ENCODE peak calls at places on chromosomes 12 and 14, in nine cellular contexts. One of them, this sample, is unnamed.

GRCh38 chr14:63204407-63205280 is at the start of gene RHOJ:
- DNase-seq in ELR: peak; percentile 14
- DNase-seq in bronchial epithelial cell: no peak
- DNase-seq in glomerular endothelial cell: no peak
- DNase-seq in activated CD4-positive, alpha-beta T cell treated with anti-CD3 and anti-CD28 coated beads, Interleukin-2, amount 50 U/mL, for 24 hours: no peak
- DNase-seq in left ventricle myocardium inferior: peak; percentile 22
- DNase-seq in tibial nerve: peak; percentile 15
- DNase-seq in GM10248: no peak
- DNase-seq in NCI-H1930: no peak
- DNase-seq in this sample: peak; percentile 30

GRCh38 chr12:77002382-77002781 is 63.0 kb downstream of the E2F7 start:
- DNase-seq in glomerular endothelial cell: no peak
- DNase-seq in bronchial epithelial cell: no peak
- DNase-seq in NCI-H1930: no peak
- DNase-seq in activated CD4-positive, alpha-beta T cell treated with anti-CD3 and anti-CD28 coated beads, Interleukin-2, amount 50 U/mL, for 24 hours: no peak
- DNase-seq in GM10248: no peak
- DNase-seq in tibial nerve: no peak
- DNase-seq in left ventricle myocardium inferior: no peak
- DNase-seq in ELR: no peak
- DNase-seq in this sample: no peak

GRCh38 chr14:102683399-102684275 is 91.2 kb downstream of the RCOR1 start:
- DNase-seq in activated CD4-positive, alpha-beta T cell treated with anti-CD3 and anti-CD28 coated beads, Interleukin-2, amount 50 U/mL, for 24 hours: no peak
- DNase-seq in glomerular endothelial cell: no peak
- DNase-seq in NCI-H1930: no peak
- DNase-seq in ELR: no peak
- DNase-seq in tibial nerve: no peak
- DNase-seq in left ventricle myocardium inferior: no peak
- DNase-seq in GM10248: no peak
- DNase-seq in bronchial epithelial cell: no peak
- DNase-seq in this sample: peak; percentile 20

GRCh38 chr12:5511644-5512584 is 80.0 kb downstream of the NTF3 start:
- DNase-seq in left ventricle myocardium inferior: peak; percentile 40
- DNase-seq in ELR: peak; percentile 49
- DNase-seq in GM10248: peak; percentile 37
- DNase-seq in bronchial epithelial cell: no peak
- DNase-seq in glomerular endothelial cell: no peak
- DNase-seq in tibial nerve: no peak
- DNase-seq in activated CD4-positive, alpha-beta T cell treated with anti-CD3 and anti-CD28 coated beads, Interleukin-2, amount 50 U/mL, for 24 hours: no peak
- DNase-seq in NCI-H1930: no peak
- DNase-seq in this sample: no peak

GRCh38 chr14:78135450-78135891 is 34.7 kb upstream of the NRXN3 start:
- DNase-seq in tibial nerve: no peak
- DNase-seq in left ventricle myocardium inferior: no peak
- DNase-seq in activated CD4-positive, alpha-beta T cell treated with anti-CD3 and anti-CD28 coated beads, Interleukin-2, amount 50 U/mL, for 24 hours: no peak
- DNase-seq in glomerular endothelial cell: no peak
- DNase-seq in ELR: peak; percentile 11
- DNase-seq in NCI-H1930: no peak
- DNase-seq in GM10248: no peak
- DNase-seq in bronchial epithelial cell: peak; percentile 96
- DNase-seq in this sample: no peak

GRCh38 chr12:42588308-42588836 is 1.2 kb downstream of the PRICKLE1 start:
- DNase-seq in tibial nerve: no peak
- DNase-seq in ELR: no peak
- DNase-seq in NCI-H1930: peak; percentile 41
- DNase-seq in left ventricle myocardium inferior: no peak
- DNase-seq in GM10248: no peak
- DNase-seq in bronchial epithelial cell: no peak
- DNase-seq in activated CD4-positive, alpha-beta T cell treated with anti-CD3 and anti-CD28 coated beads, Interleukin-2, amount 50 U/mL, for 24 hours: no peak
- DNase-seq in glomerular endothelial cell: no peak
- DNase-seq in this sample: no peak

GRCh38 chr14:38947343-38947742 is 155.7 kb downstream of the SEC23A start:
- DNase-seq in activated CD4-positive, alpha-beta T cell treated with anti-CD3 and anti-CD28 coated beads, Interleukin-2, amount 50 U/mL, for 24 hours: no peak
- DNase-seq in GM10248: no peak
- DNase-seq in tibial nerve: no peak
- DNase-seq in ELR: no peak
- DNase-seq in left ventricle myocardium inferior: no peak
- DNase-seq in bronchial epithelial cell: no peak
- DNase-seq in glomerular endothelial cell: no peak
- DNase-seq in NCI-H1930: no peak
- DNase-seq in this sample: no peak

GRCh38 chr14:30849354-30849753 is 25.0 kb upstream of the COCH start:
- DNase-seq in bronchial epithelial cell: no peak
- DNase-seq in glomerular endothelial cell: no peak
- DNase-seq in NCI-H1930: no peak
- DNase-seq in left ventricle myocardium inferior: no peak
- DNase-seq in activated CD4-positive, alpha-beta T cell treated with anti-CD3 and anti-CD28 coated beads, Interleukin-2, amount 50 U/mL, for 24 hours: no peak
- DNase-seq in GM10248: peak; percentile 57
- DNase-seq in ELR: no peak
- DNase-seq in tibial nerve: no peak
- DNase-seq in this sample: no peak

GRCh38 chr12:116718578-116719454 is 19.1 kb downstream of the SPRING1 start:
- DNase-seq in bronchial epithelial cell: peak; percentile 37
- DNase-seq in left ventricle myocardium inferior: no peak
- DNase-seq in GM10248: no peak
- DNase-seq in tibial nerve: no peak
- DNase-seq in ELR: peak; percentile 29
- DNase-seq in glomerular endothelial cell: no peak
- DNase-seq in NCI-H1930: no peak
- DNase-seq in activated CD4-positive, alpha-beta T cell treated with anti-CD3 and anti-CD28 coated beads, Interleukin-2, amount 50 U/mL, for 24 hours: no peak
- DNase-seq in this sample: no peak

This sample was measured in ELF-1.